ENCODE peak calls at places on chromosomes 11 and 22, in seven cellular contexts. P is heart left ventricle; F is small intestine; K is CD8-positive, alpha-beta T cell; B is hepatocyte; Q is pancreas; U is right atrium auricular region. D is an unnamed sample.

GRCh38 chr11:40924915-40925314 is 534.5 kb downstream of the LRRC4C start:
- DNase-seq in F (no peak), Q (no peak), B (peak; percentile 4), P (no peak), U (no peak), K (no peak), D (no peak)

GRCh38 chr11:94543695-94544581 is at the start of gene FUT4:
- DNase-seq in K (peak; percentile 69), F (peak; percentile 96), B (peak; percentile 95), U (peak; percentile 85), Q (peak; percentile 95), P (peak; percentile 90), D (peak; percentile 59)

GRCh38 chr11:80197155-80197554 is 756.3 kb upstream of the TENM4 start:
- DNase-seq in B (no peak), F (no peak), Q (no peak), U (no peak), K (no peak), P (no peak), D (no peak)

GRCh38 chr11:114026355-114026754 is 33.2 kb upstream of the ZBTB16 start:
- DNase-seq in K (peak; percentile 38), Q (no peak), F (no peak), B (peak; percentile 31), U (no peak), P (no peak), D (peak; percentile 19)

GRCh38 chr22:17981497-17981896 is 42.9 kb downstream of the MICAL3 start:
- DNase-seq in P (no peak), Q (no peak), F (peak; percentile 15), K (no peak), B (no peak), U (no peak), D (no peak)

GRCh38 chr11:117833401-117833891 is 8.9 kb upstream of the FXYD2 start:
- DNase-seq in B (peak; percentile 87), Q (peak; percentile 88), P (peak; percentile 20), K (no peak), U (no peak), F (peak; percentile 88), D (no peak)

GRCh38 chr11:122167100-122167499 is 51.1 kb upstream of the BLID start:
- DNase-seq in F (no peak), Q (no peak), U (no peak), P (no peak), B (no peak), K (no peak), D (no peak)

GRCh38 chr11:66619080-66619554 is 2.7 kb downstream of the RBM14 start:
- DNase-seq in K (peak; percentile 61), P (no peak), Q (no peak), B (peak; percentile 72), U (no peak), F (peak; percentile 46), D (peak; percentile 41)

GRCh38 chr11:111586305-111586915 is 15.8 kb upstream of the SIK2 start:
- DNase-seq in K (peak; percentile 58), B (peak; percentile 72), F (peak; percentile 65), P (no peak), Q (no peak), U (no peak), D (peak; percentile 36)

GRCh38 chr11:117822031-117822521 is 2.5 kb downstream of the FXYD2 start:
- DNase-seq in F (peak; percentile 45), P (peak; percentile 56), U (no peak), K (peak; percentile 62), Q (peak; percentile 80), B (peak; percentile 62), D (no peak)

GRCh38 chr11:94880216-94880615 is 93.1 kb downstream of the CWC15 start:
- DNase-seq in F (no peak), U (no peak), P (no peak), Q (no peak), B (no peak), K (no peak), D (no peak)

GRCh38 chr11:74726547-74727182 is 4.6 kb downstream of the CHRDL2 start:
- DNase-seq in U (peak; percentile 76), F (peak; percentile 73), K (peak; percentile 57), Q (peak; percentile 81), P (peak; percentile 79), B (peak; percentile 91), D (peak; percentile 19)

GRCh38 chr11:114036156-114036811 is 23.2 kb upstream of the ZBTB16 start:
- DNase-seq in P (peak; percentile 92), Q (peak; percentile 92), K (peak; percentile 53), U (peak; percentile 87), B (peak; percentile 93), F (peak; percentile 81), D (peak; percentile 28)

GRCh38 chr22:37496651-37497599 is 10.7 kb upstream of the MFNG start:
- DNase-seq in P (no peak), Q (no peak), F (no peak), U (no peak), K (no peak), B (no peak), D (no peak)

GRCh38 chr11:81839016-81839415 is 894.6 kb downstream of the FAM181B start:
- DNase-seq in B (no peak), U (no peak), K (no peak), Q (no peak), P (no peak), F (no peak), D (no peak)

GRCh38 chr11:16923987-16924386 is 90.2 kb downstream of the PLEKHA7 start:
- DNase-seq in U (no peak), P (no peak), Q (no peak), F (peak; percentile 98), K (no peak), B (peak; percentile 77), D (no peak)

GRCh38 chr11:118211006-118211405 is 13.8 kb downstream of the JAML start:
- DNase-seq in Q (no peak), P (no peak), B (no peak), K (no peak), U (no peak), F (no peak), D (no peak)

GRCh38 chr11:72812968-72813739 is 1.1 kb upstream of the ATG16L2 start:
- DNase-seq in U (no peak), K (peak; percentile 74), Q (peak; percentile 64), B (peak; percentile 49), F (peak; percentile 69), P (no peak), D (peak; percentile 74)

GRCh38 chr11:87819141-87819540 is 356.1 kb downstream of the RAB38 start:
- DNase-seq in F (no peak), B (no peak), Q (no peak), U (no peak), P (no peak), K (no peak), D (no peak)

GRCh38 chr11:2573240-2574042 is 126.4 kb downstream of the KCNQ1OT1 start:
- DNase-seq in P (no peak), Q (peak; percentile 46), B (no peak), K (no peak), U (no peak), F (no peak), D (no peak)

GRCh38 chr22:34696557-34696956 is 369.4 kb upstream of the ISX start:
- DNase-seq in P (no peak), K (no peak), U (no peak), B (peak; percentile 29), Q (no peak), F (no peak), D (no peak)

GRCh38 chr22:26610983-26611382 is 6.8 kb downstream of the CRYBB1 start:
- DNase-seq in Q (no peak), B (no peak), U (no peak), F (no peak), K (no peak), P (no peak), D (no peak)

GRCh38 chr22:26615830-26616435 is 1.9 kb downstream of the CRYBB1 start:
- DNase-seq in F (no peak), Q (no peak), U (no peak), B (no peak), P (no peak), K (no peak), D (no peak)

GRCh38 chr22:26610072-26610958 is 7.5 kb downstream of the CRYBB1 start:
- DNase-seq in Q (no peak), B (no peak), F (peak; percentile 15), U (no peak), P (no peak), K (peak; percentile 43), D (no peak)

GRCh38 chr22:26615149-26615548 is 2.7 kb downstream of the CRYBB1 start:
- DNase-seq in U (no peak), P (no peak), K (no peak), F (no peak), Q (no peak), B (no peak), D (no peak)

GRCh38 chr22:26612652-26613051 is 5.2 kb downstream of the CRYBB1 start:
- DNase-seq in K (no peak), F (no peak), P (no peak), Q (no peak), B (no peak), U (no peak), D (no peak)
- H3K4me1 ChIP-seq in K (peaks cover 30% of the 10 kb centered on the region), F (no peaks in the 10 kb centered on the region), P (no peaks in the 10 kb centered on the region), Q (no peaks in the 10 kb centered on the region), B (no peaks in the 10 kb centered on the region), U (no peaks in the 10 kb centered on the region), D (peaks cover 15% of the 10 kb centered on the region)

DNA sequence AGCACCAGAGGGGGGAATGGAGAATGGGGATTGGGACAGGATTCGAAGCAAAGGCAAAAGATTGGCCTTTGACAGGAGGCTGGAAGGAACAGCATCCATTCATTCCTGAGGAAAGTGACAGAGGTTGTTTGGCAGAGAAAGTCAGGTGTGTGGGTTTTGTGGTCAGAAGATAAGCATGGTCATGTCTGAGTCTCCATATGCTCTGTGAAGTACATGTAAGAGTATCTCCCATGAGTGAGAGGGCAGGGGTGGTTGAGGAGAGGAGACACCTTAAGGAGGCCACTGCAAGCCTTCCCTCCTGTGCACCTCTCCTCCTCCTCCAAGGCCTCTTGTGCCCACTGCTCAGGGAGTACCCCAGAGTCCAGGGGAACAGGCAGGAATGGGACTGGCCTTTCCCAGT is 1.9 kb upstream of the NLRP10 start:
- DNase-seq in K (no peak), U (no peak), F (no peak), B (no peak), P (no peak), Q (no peak), D (no peak)
- H3K4me1 ChIP-seq in K (no peaks in the 10 kb centered on the region), U (no peaks in the 10 kb centered on the region), F (no peaks in the 10 kb centered on the region), B (no peaks in the 10 kb centered on the region), P (no peaks in the 10 kb centered on the region), Q (no peaks in the 10 kb centered on the region), D (no peaks in the 10 kb centered on the region)

GRCh38 chr11:120391854-120392253 is 55.6 kb downstream of the ARHGEF12 start:
- DNase-seq in K (no peak), P (no peak), F (no peak), B (peak; percentile 9), Q (no peak), U (no peak), D (no peak)

GRCh38 chr11:120391297-120391696 is 55.1 kb downstream of the ARHGEF12 start:
- DNase-seq in U (no peak), Q (no peak), P (no peak), F (no peak), K (no peak), B (peak; percentile 61), D (no peak)

GRCh38 chr11:120392299-120392698 is 56.1 kb downstream of the ARHGEF12 start:
- DNase-seq in F (no peak), Q (no peak), B (no peak), K (no peak), U (no peak), P (no peak), D (no peak)

GRCh38 chr11:120394119-120394518 is 57.9 kb downstream of the ARHGEF12 start:
- DNase-seq in U (no peak), F (no peak), P (no peak), K (no peak), B (no peak), Q (no peak), D (no peak)

GRCh38 chr11:120392791-120393190 is 56.6 kb downstream of the ARHGEF12 start:
- DNase-seq in U (no peak), Q (no peak), P (no peak), F (no peak), K (no peak), B (no peak), D (no peak)
- H3K4me1 ChIP-seq in U (no peaks in the 10 kb centered on the region), Q (no peaks in the 10 kb centered on the region), P (peaks cover 13% of the 10 kb centered on the region), F (no peaks in the 10 kb centered on the region), K (no peaks in the 10 kb centered on the region), B (peaks cover 21% of the 10 kb centered on the region), D (no peaks in the 10 kb centered on the region)

GRCh38 chr11:98090861-98091575 is 929.7 kb upstream of the CNTN5 start:
- DNase-seq in P (no peak), K (no peak), U (no peak), F (no peak), Q (no peak), B (no peak), D (no peak)
- H3K4me1 ChIP-seq in P (no peaks in the 10 kb centered on the region), K (no peaks in the 10 kb centered on the region), U (no peaks in the 10 kb centered on the region), F (no peaks in the 10 kb centered on the region), Q (no peaks in the 10 kb centered on the region), B (peaks cover 4% of the 10 kb centered on the region), D (no peaks in the 10 kb centered on the region)